ENCODE peak calls at places on chromosomes 12 and 14, in five cellular contexts. P is neuronal stem cell, S is uterus, C is stomach, A is IMR-90. L is an unnamed sample.

GRCh38 chr14:100653409-100653808 is 66.2 kb upstream of the BEGAIN start:
- DNase-seq in S (no peak), C (no peak), A (no peak), P (no peak), L (no peak)

GRCh38 chr14:39841088-39841487 is 408.9 kb upstream of the FBXO33 start:
- DNase-seq in A (no peak), S (no peak), P (no peak), C (no peak), L (peak; percentile 0)

GRCh38 chr12:5500326-5500659 is 68.4 kb downstream of the NTF3 start:
- DNase-seq in S (no peak), C (no peak), A (no peak), P (no peak), L (no peak)

GRCh38 chr12:95100264-95101190 is 27.1 kb upstream of the NR2C1 start:
- DNase-seq in A (no peak), S (no peak), C (no peak), P (no peak), L (no peak)

GRCh38 chr14:62308927-62309326 is 546.7 kb downstream of the SNAPC1 start:
- DNase-seq in P (no peak), C (no peak), S (no peak), A (no peak), L (no peak)

GRCh38 chr12:7937867-7938506 is 2.0 kb upstream of the SLC2A3 start:
- DNase-seq in C (no peak), A (no peak), P (no peak), S (no peak), L (no peak)

GRCh38 chr12:104303538-104304151 is at the start of gene EID3:
- DNase-seq in S (peak; percentile 86), P (peak; percentile 51), C (peak; percentile 91), A (peak; percentile 73), L (peak; percentile 90)

GRCh38 chr12:55707841-55708694 is at the start of gene ITGA7:
- DNase-seq in C (peak; percentile 74), S (peak; percentile 70), P (peak; percentile 92), A (no peak), L (peak; percentile 68)

GRCh38 chr14:69880051-69880487 is 853 bp downstream of the SMOC1 start:
- DNase-seq in C (no peak), A (peak; percentile 29), S (no peak), P (no peak), L (peak; percentile 36)

GRCh38 chr12:85923767-85924331 is 49.8 kb downstream of the NTS start:
- DNase-seq in C (no peak), A (peak; percentile 49), S (no peak), P (no peak), L (no peak)

GRCh38 chr14:61347771-61348443 is 26.5 kb downstream of the PRKCH start:
- DNase-seq in C (no peak), P (no peak), A (no peak), S (no peak), L (no peak)

GRCh38 chr12:57240069-57240921 is 10.7 kb downstream of the STAC3 start:
- DNase-seq in A (peak; percentile 60), S (no peak), C (peak; percentile 52), P (no peak), L (peak; percentile 48)
- H3K27me3 ChIP-seq in A (peaks cover 6% of the 10 kb centered on the region), S (peaks cover 37% of the 10 kb centered on the region), C (peaks cover 24% of the 10 kb centered on the region), P (peaks cover 82% of the 10 kb centered on the region), L (no peaks in the 10 kb centered on the region)

DNA sequence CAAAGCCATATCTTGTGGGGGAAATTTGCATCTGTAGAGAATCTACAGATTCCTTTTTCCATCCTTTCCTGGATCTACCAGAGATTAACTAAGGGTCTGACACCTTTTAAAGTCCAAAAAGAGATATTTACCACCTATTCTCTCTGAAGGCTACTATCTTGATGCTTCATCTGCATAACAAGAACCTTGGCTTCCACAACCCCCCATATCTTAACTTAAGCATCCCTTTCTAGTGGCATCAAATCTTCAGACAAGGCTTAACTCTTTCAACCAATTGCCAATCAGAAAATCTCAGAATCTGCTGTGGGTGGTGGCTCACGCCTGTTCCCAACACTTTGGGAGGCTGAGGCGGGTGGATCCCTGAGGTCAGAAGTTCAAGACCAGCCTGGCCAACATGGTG is 74.3 kb upstream of the FICD start:
- DNase-seq in P (no peak), C (no peak), A (no peak), S (no peak), L (no peak)
- H3K27me3 ChIP-seq in P (no peaks in the 10 kb centered on the region), C (no peaks in the 10 kb centered on the region), A (no peaks in the 10 kb centered on the region), S (no peaks in the 10 kb centered on the region), L (no peaks in the 10 kb centered on the region)

DNA sequence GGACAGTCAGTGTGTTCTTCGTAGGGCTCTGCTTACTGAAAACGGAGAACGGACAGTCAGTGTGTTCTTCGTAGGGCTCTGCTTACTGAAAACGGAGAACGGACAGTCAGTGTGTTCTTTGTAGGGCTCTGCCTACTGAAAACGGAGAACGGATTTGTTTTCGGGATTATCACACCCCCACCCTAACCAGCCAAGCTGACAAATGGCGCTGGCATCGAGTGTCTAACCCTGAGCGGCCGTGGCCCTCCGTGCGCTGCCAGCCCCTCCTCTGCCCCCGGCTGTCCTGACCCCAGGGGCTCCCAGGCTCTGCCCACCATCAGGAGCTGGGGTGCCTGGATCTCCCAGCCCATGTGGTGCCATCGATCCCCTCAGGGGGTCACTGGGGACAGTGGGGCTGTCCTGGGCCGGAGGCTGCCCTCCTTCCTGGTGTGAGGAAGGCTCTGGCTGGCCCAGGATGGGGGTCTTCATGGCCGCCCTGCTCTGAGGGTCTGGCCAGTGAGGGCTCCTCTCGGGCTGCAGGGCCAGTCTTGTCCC is 57.3 kb downstream of the FBRSL1 start:
- DNase-seq in A (no peak), P (no peak), S (no peak), C (no peak), L (no peak)
- H3K27me3 ChIP-seq in A (no peaks in the 10 kb centered on the region), P (peaks cover 23% of the 10 kb centered on the region), S (no peaks in the 10 kb centered on the region), C (no peaks in the 10 kb centered on the region), L (no peaks in the 10 kb centered on the region)

GRCh38 chr12:52789637-52790426 is 6.1 kb downstream of the KRT3 start:
- DNase-seq in C (peak; percentile 39), A (no peak), S (no peak), P (no peak), L (no peak)

GRCh38 chr12:52787324-52787996 is 8.5 kb downstream of the KRT3 start:
- DNase-seq in P (no peak), A (no peak), C (no peak), S (no peak), L (no peak)

GRCh38 chr12:52790427-52791270 is 5.3 kb downstream of the KRT3 start:
- DNase-seq in S (no peak), C (no peak), A (no peak), P (no peak), L (no peak)

GRCh38 chr12:52788876-52789636 is 6.9 kb downstream of the KRT3 start:
- DNase-seq in C (no peak), P (no peak), A (no peak), S (no peak), L (no peak)

DNA sequence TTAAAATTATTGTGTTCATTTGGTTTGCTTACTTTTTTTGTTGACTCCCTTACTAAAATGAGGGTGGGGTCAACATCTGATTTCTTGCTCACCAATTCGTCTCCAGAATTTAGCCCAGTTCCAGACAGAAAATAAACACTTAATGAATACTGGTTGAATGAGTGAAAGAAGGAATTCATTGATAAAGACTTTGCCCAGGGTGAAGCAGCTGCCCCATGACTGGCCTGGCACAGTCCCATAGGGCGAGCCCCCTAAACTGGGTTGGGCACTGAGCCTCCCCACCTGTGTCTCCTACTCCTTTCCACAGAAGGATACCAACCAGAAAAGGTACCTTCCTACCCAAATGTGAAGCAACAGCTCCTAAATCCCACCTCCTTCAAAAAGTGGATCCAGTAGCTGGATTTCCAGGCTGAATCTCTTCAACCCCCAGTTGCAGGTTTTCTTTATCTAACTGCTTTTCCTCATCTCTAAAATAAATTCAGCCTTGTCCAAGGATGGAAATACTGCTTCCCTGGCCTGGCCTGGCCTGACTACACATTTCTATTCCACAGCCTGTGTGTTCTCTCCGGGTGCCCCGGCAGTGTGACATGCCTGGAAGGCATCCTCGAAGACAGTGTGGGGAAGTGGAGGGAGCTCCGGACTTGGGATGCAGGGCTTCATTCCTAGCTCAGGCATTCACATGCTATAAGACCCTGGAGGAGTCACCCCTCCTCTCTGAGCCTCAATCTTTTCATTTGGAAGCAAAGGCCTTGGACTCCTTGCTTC is 7.6 kb downstream of the KRT3 start:
- DNase-seq in C (no peak), S (no peak), P (no peak), A (no peak), L (no peak)
- H3K27me3 ChIP-seq in C (no peaks in the 10 kb centered on the region), S (no peaks in the 10 kb centered on the region), P (no peaks in the 10 kb centered on the region), A (peaks cover 48% of the 10 kb centered on the region), L (peaks cover 2% of the 10 kb centered on the region)

DNA sequence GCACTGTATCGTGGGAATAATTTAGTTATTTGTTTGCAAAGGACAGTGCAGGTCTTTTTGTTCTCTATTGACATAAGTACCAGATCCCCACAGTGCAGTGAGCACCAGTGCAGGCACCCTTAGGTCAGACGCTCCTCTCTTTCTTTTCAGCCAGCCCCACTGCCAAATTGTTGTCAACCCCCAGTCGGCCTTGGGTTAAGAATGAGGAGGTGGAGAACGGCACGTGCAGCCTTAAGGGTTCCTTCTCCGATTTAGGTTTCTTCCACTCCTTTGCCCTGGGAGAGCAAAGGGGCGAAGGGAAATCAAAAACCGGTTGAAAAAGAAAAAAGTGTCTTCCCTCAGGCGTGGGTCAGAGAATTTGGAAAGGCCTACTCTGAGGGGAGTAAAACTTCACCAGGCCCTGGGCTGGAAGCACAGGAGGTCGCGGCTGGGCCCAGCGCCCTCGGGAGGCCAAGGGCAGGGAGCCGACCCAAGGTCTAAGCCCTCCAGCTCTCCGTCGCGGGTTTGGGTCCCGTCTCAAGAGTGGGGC is 4.3 kb downstream of the PAX9 start:
- DNase-seq in P (no peak), C (no peak), S (no peak), A (no peak), L (no peak)
- H3K27me3 ChIP-seq in P (peaks cover 61% of the 10 kb centered on the region), C (peaks cover 43% of the 10 kb centered on the region), S (peaks cover 9% of the 10 kb centered on the region), A (peaks cover 60% of the 10 kb centered on the region), L (no peaks in the 10 kb centered on the region)

GRCh38 chr12:130044991-130045621 is 117.2 kb upstream of the FZD10 start:
- DNase-seq in S (no peak), A (no peak), P (peak; percentile 36), C (no peak), L (no peak)
- H3K27me3 ChIP-seq in S (no peaks in the 10 kb centered on the region), A (no peaks in the 10 kb centered on the region), P (peaks cover 73% of the 10 kb centered on the region), C (peaks cover 12% of the 10 kb centered on the region), L (peaks cover 2% of the 10 kb centered on the region)

DNA sequence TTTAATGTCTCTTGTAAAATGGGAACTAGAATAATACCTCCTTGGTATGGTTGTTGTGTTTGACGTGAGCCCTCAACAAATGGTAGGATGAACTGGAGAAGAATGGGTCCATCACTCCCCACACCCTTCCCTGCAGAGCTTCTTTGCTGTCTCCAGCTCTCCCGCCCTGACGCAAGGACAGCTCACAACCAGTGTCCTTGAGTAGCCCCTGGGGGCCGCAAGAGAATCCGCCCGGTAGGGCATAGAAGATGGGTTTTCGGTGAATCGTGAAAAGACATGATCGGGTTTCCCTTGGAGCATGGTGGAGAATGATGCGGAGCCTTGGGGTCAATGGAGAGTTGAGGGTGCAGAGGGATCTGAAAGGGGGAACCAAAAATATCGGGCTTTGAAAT is 6.1 kb upstream of the PAX9 start:
- DNase-seq in P (no peak), C (no peak), A (no peak), S (no peak), L (no peak)
- H3K27me3 ChIP-seq in P (peaks cover 94% of the 10 kb centered on the region), C (peaks cover 65% of the 10 kb centered on the region), A (peaks cover 82% of the 10 kb centered on the region), S (peaks cover 15% of the 10 kb centered on the region), L (no peaks in the 10 kb centered on the region)

DNA sequence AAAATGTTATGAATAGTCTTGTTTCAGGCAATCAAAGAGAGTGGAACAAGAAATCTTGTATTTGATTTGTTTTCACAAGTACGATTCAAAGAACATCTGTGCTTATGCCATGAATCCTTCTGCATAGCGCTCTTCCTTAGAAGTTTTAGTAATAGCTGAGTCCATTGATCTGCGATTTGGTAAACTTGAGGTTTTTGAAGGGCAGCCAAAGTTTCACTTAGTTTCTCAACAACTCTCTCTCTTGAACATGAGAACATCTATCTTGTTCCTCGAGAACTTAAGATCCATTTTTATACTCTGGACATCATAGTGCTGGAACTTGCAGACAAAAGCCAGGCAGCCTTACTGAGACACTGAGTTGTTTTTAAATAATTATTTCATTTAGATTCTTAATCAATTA is 96.2 kb upstream of the USP15 start:
- DNase-seq in P (no peak), C (no peak), S (no peak), A (no peak), L (no peak)
- H3K27me3 ChIP-seq in P (no peaks in the 10 kb centered on the region), C (no peaks in the 10 kb centered on the region), S (no peaks in the 10 kb centered on the region), A (no peaks in the 10 kb centered on the region), L (no peaks in the 10 kb centered on the region)

L was measured in MG63.